ENCODE peak calls at places on chromosomes 12 and 14, in four cellular contexts. One of them, this sample, is unnamed. For H3K4me1, the result is how much of the 10 kb centered on the place peaks cover.

GRCh38 chr14:28635387-28635786 is 131.2 kb upstream of the FOXG1 start:
- DNase-seq in H9: no peak
- DNase-seq in small intestine: peak
- DNase-seq in Peyer's patch: no peak
- DNase-seq in this sample: no peak

GRCh38 chr14:101961011-101961721 is 3.2 kb upstream of the DYNC1H1 start:
- DNase-seq in H9: peak
- DNase-seq in small intestine: peak
- DNase-seq in Peyer's patch: peak
- DNase-seq in this sample: peak

GRCh38 chr12:108620236-108620879 is 13.3 kb downstream of the SELPLG start:
- DNase-seq in H9: no peak
- DNase-seq in small intestine: no peak
- DNase-seq in Peyer's patch: no peak
- DNase-seq in this sample: no peak

GRCh38 chr12:7666595-7666994 is 887 bp upstream of the APOBEC1 start:
- DNase-seq in H9: no peak
- DNase-seq in small intestine: peak
- DNase-seq in Peyer's patch: no peak
- DNase-seq in this sample: no peak

GRCh38 chr12:13223176-13223806 is 26.8 kb downstream of the EMP1 start:
- DNase-seq in H9: no peak
- DNase-seq in small intestine: no peak
- DNase-seq in Peyer's patch: no peak
- DNase-seq in this sample: peak

GRCh38 chr14:55416866-55417265 is 5.2 kb upstream of the ATG14 start:
- DNase-seq in H9: peak
- DNase-seq in small intestine: no peak
- DNase-seq in Peyer's patch: no peak
- DNase-seq in this sample: peak

GRCh38 chr14:64806862-64807495 is 72.7 kb downstream of the SPTB start:
- DNase-seq in H9: no peak
- DNase-seq in small intestine: no peak
- DNase-seq in Peyer's patch: no peak
- DNase-seq in this sample: no peak

GRCh38 chr12:104352106-104352713 is 48.7 kb downstream of the EID3 start:
- DNase-seq in H9: peak
- DNase-seq in small intestine: peak
- DNase-seq in Peyer's patch: no peak
- DNase-seq in this sample: peak

GRCh38 chr12:94172973-94173372 is 24.6 kb downstream of the PLXNC1 start:
- DNase-seq in H9: no peak
- DNase-seq in small intestine: no peak
- DNase-seq in Peyer's patch: no peak
- DNase-seq in this sample: no peak

GRCh38 chr14:53034036-53034435 is 83.2 kb upstream of the FERMT2 start:
- DNase-seq in H9: no peak
- DNase-seq in small intestine: no peak
- DNase-seq in Peyer's patch: no peak
- DNase-seq in this sample: no peak

GRCh38 chr14:52413729-52414453 is 99.8 kb downstream of the PTGER2 start:
- DNase-seq in H9: no peak
- DNase-seq in small intestine: no peak
- DNase-seq in Peyer's patch: no peak
- DNase-seq in this sample: no peak

GRCh38 chr12:118052324-118053070 is 8.5 kb downstream of the WSB2 start:
- DNase-seq in H9: peak
- DNase-seq in small intestine: peak
- DNase-seq in Peyer's patch: peak
- DNase-seq in this sample: peak

GRCh38 chr12:48859607-48860006 is 6.1 kb downstream of the RND1 start:
- DNase-seq in H9: no peak
- DNase-seq in small intestine: no peak
- DNase-seq in Peyer's patch: no peak
- DNase-seq in this sample: no peak

GRCh38 chr12:12398026-12398859 is 41.4 kb downstream of the BORCS5 start:
- DNase-seq in H9: no peak
- DNase-seq in small intestine: no peak
- DNase-seq in Peyer's patch: no peak
- DNase-seq in this sample: no peak

GRCh38 chr12:90593596-90594290 is 361.2 kb downstream of the CCER1 start:
- DNase-seq in H9: no peak
- DNase-seq in small intestine: no peak
- DNase-seq in Peyer's patch: no peak
- DNase-seq in this sample: no peak

GRCh38 chr14:99980299-99980698 is 84.9 kb upstream of the EVL start:
- DNase-seq in H9: no peak
- DNase-seq in small intestine: no peak
- DNase-seq in Peyer's patch: no peak
- DNase-seq in this sample: no peak

GRCh38 chr14:100221419-100222218 is 17.3 kb upstream of the YY1 start:
- DNase-seq in H9: peak
- DNase-seq in small intestine: peak
- DNase-seq in Peyer's patch: peak
- DNase-seq in this sample: peak

GRCh38 chr14:99118946-99119345 is 153.1 kb downstream of the BCL11B start:
- DNase-seq in H9: peak
- DNase-seq in small intestine: no peak
- DNase-seq in Peyer's patch: no peak
- DNase-seq in this sample: peak

GRCh38 chr14:22737052-22737451 is 29.4 kb upstream of the OXA1L start:
- DNase-seq in H9: no peak
- DNase-seq in small intestine: peak
- DNase-seq in Peyer's patch: no peak
- DNase-seq in this sample: no peak

GRCh38 chr14:89336338-89336737 is 80.7 kb downstream of the FOXN3 start:
- DNase-seq in H9: no peak
- DNase-seq in small intestine: no peak
- DNase-seq in Peyer's patch: peak
- DNase-seq in this sample: no peak

GRCh38 chr12:13001725-13002040 is 1.6 kb upstream of the HEBP1 start:
- DNase-seq in H9: no peak
- DNase-seq in small intestine: no peak
- DNase-seq in Peyer's patch: no peak
- DNase-seq in this sample: no peak

GRCh38 chr12:92570056-92570753 is 132.6 kb upstream of the PLEKHG7 start:
- DNase-seq in H9: peak
- DNase-seq in small intestine: peak
- DNase-seq in Peyer's patch: peak
- DNase-seq in this sample: peak

GRCh38 chr12:23084236-23084995 is 459.4 kb downstream of the ETNK1 start:
- DNase-seq in H9: no peak
- DNase-seq in small intestine: no peak
- DNase-seq in Peyer's patch: no peak
- DNase-seq in this sample: no peak

GRCh38 chr14:74988131-74988530 is 14.6 kb upstream of the EIF2B2 start:
- DNase-seq in H9: no peak
- DNase-seq in small intestine: no peak
- DNase-seq in Peyer's patch: no peak
- DNase-seq in this sample: no peak

GRCh38 chr14:44657688-44658388 is 150.8 kb upstream of the FSCB start:
- DNase-seq in H9: no peak
- DNase-seq in small intestine: peak
- DNase-seq in Peyer's patch: no peak
- DNase-seq in this sample: peak

GRCh38 chr12:50081096-50081808 is 3.9 kb upstream of the SMARCD1 start:
- DNase-seq in H9: peak
- DNase-seq in small intestine: no peak
- DNase-seq in Peyer's patch: no peak
- DNase-seq in this sample: no peak

GRCh38 chr12:29024117-29024516 is 125.0 kb upstream of the FAR2 start:
- DNase-seq in H9: no peak
- DNase-seq in small intestine: peak
- DNase-seq in Peyer's patch: no peak
- DNase-seq in this sample: no peak

GRCh38 chr12:121791671-121792496 is 1.6 kb downstream of the RHOF start:
- DNase-seq in H9: no peak
- DNase-seq in small intestine: peak
- DNase-seq in Peyer's patch: no peak
- DNase-seq in this sample: no peak

GRCh38 chr14:75711134-75711795 is 50.2 kb downstream of the TTLL5 start:
- DNase-seq in H9: no peak
- DNase-seq in small intestine: no peak
- DNase-seq in Peyer's patch: no peak
- DNase-seq in this sample: peak

GRCh38 chr12:30822385-30823139 is 67.8 kb upstream of the CAPRIN2 start:
- DNase-seq in H9: peak
- DNase-seq in small intestine: peak
- DNase-seq in Peyer's patch: peak
- DNase-seq in this sample: peak

GRCh38 chr14:100844082-100844408 is 18.1 kb downstream of the MEG3 start:
- DNase-seq in H9: no peak
- DNase-seq in small intestine: no peak
- DNase-seq in Peyer's patch: no peak
- DNase-seq in this sample: no peak

GRCh38 chr14:44898547-44898946 is 63.2 kb downstream of the KLHL28 start:
- DNase-seq in H9: no peak
- DNase-seq in small intestine: peak
- DNase-seq in Peyer's patch: no peak
- DNase-seq in this sample: no peak

GRCh38 chr14:22850944-22851790 is 14.8 kb downstream of the MMP14 start:
- DNase-seq in H9: no peak
- DNase-seq in small intestine: no peak
- DNase-seq in Peyer's patch: no peak
- DNase-seq in this sample: no peak

GRCh38 chr12:50055831-50056628 is 1.4 kb upstream of the ASIC1 start:
- DNase-seq in H9: peak
- DNase-seq in small intestine: peak
- DNase-seq in Peyer's patch: peak
- DNase-seq in this sample: peak

DNA sequence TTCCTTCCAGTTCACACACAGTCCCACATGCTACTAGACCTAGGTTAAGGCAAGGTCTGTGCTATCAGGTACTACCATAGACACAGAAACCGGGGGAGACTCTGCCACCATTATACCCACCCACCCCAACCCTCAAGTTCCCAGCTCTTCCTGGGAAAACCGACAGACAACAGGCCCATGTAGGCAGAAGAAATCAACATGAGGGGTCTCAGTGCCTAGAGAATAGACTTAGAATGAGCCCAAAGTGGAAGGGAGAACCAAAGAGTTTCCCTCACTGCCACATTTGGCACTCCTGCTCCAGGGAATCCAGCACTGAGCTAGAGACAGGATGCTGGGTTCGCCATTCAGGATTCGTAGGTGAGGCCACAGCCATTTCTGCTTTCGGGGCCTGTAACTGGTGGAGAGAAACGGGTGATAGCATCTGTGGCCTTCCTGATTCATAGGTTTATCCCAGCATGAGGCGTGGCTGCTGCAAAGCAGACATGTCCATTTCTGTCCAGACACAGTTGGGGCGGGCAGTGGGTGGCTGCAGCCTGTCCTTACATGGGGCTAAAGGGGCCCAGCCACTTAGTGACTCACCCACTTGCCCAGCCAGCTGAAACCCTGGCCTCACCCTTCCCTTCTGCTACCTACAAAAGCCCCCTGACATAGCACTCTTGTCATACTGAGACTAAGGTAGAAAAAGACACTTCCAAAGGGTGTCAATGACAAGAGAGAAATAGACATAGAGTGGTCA is 69.4 kb downstream of the IRF2BPL start:
- DNase-seq in H9: no peak
- DNase-seq in small intestine: no peak
- DNase-seq in Peyer's patch: no peak
- DNase-seq in this sample: no peak
- H3K4me1 ChIP-seq in H9: under half
- H3K4me1 ChIP-seq in small intestine: under half
- H3K4me1 ChIP-seq in Peyer's patch: under half
- H3K4me1 ChIP-seq in this sample: under half

GRCh38 chr14:95705518-95705917 is 8.4 kb downstream of the TCL1A start:
- DNase-seq in H9: no peak
- DNase-seq in small intestine: no peak
- DNase-seq in Peyer's patch: no peak
- DNase-seq in this sample: no peak
- H3K4me1 ChIP-seq in H9: under half
- H3K4me1 ChIP-seq in small intestine: under half
- H3K4me1 ChIP-seq in Peyer's patch: under half
- H3K4me1 ChIP-seq in this sample: under half

GRCh38 chr14:61610900-61611299 is 84.4 kb upstream of the HIF1A start:
- DNase-seq in H9: no peak
- DNase-seq in small intestine: no peak
- DNase-seq in Peyer's patch: no peak
- DNase-seq in this sample: no peak
- H3K4me1 ChIP-seq in H9: under half
- H3K4me1 ChIP-seq in small intestine: under half
- H3K4me1 ChIP-seq in Peyer's patch: under half
- H3K4me1 ChIP-seq in this sample: under half

DNA sequence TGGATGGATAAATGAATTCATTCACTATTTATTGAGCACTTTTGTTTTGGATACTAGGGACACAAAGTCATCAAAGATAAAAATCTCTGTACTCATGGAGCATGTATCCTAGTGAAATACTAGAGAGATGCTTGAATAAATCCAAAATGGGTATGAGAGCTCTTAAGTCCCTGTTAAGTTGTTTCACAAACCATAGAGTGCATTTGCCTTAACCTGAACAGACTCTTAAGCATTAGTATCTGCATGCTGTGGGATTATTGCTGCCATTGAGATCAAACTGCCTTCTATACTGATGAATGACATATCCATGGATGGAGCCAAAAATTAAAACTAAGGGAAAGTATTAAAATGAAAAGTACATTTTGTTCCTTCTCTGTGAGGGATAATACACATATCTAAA is 206.5 kb upstream of the KRR1 start:
- DNase-seq in H9: no peak
- DNase-seq in small intestine: no peak
- DNase-seq in Peyer's patch: no peak
- DNase-seq in this sample: no peak
- H3K4me1 ChIP-seq in H9: under half
- H3K4me1 ChIP-seq in small intestine: under half
- H3K4me1 ChIP-seq in Peyer's patch: under half
- H3K4me1 ChIP-seq in this sample: under half

GRCh38 chr12:122819209-122819805 is 15.9 kb upstream of the HIP1R start:
- DNase-seq in H9: no peak
- DNase-seq in small intestine: no peak
- DNase-seq in Peyer's patch: no peak
- DNase-seq in this sample: no peak
- H3K4me1 ChIP-seq in H9: under half
- H3K4me1 ChIP-seq in small intestine: under half
- H3K4me1 ChIP-seq in Peyer's patch: under half
- H3K4me1 ChIP-seq in this sample: under half

DNA sequence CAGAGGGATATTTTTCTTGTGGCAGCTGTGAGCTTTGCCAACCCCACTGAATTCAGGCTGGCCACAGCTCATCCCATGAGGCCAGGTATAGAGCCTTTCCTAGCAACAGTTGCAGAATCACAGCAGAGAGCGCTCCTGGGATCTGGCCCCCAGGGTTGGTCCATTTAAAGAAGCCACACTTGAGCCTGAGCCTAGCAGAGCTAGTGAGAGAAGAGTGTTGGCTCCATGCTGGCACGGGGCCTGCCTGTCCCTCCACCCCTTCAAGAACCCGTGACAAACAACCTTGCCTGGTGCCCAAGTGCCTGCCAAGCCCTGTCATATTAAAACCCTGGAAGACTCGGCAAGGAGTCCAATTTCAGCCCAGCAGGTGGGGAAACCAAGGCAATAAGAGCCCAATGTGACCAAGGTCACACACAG is 91.6 kb downstream of the LRRC74A start:
- DNase-seq in H9: no peak
- DNase-seq in small intestine: no peak
- DNase-seq in Peyer's patch: no peak
- DNase-seq in this sample: peak
- H3K4me1 ChIP-seq in H9: under half
- H3K4me1 ChIP-seq in small intestine: under half
- H3K4me1 ChIP-seq in Peyer's patch: under half
- H3K4me1 ChIP-seq in this sample: under half

GRCh38 chr12:124452576-124453391 is 114.6 kb downstream of the NCOR2 start:
- DNase-seq in H9: no peak
- DNase-seq in small intestine: no peak
- DNase-seq in Peyer's patch: no peak
- DNase-seq in this sample: no peak
- H3K4me1 ChIP-seq in H9: under half
- H3K4me1 ChIP-seq in small intestine: under half
- H3K4me1 ChIP-seq in Peyer's patch: half or more
- H3K4me1 ChIP-seq in this sample: under half

This sample was measured in endodermal cell.